ENCODE peak calls at places on chromosomes 6 and 20, in seven cellular contexts. Y is trophoblast cell, S is mesendoderm, A is H9, D is neuronal stem cell, R is H1, X is IMR-90. Z is an unnamed sample.

GRCh38 chr6:119241124-119241491 is 108.5 kb downstream of the MAN1A1 start:
- DNase-seq in Y (no peak), S (no peak), R (no peak), A (no peak), X (peak; percentile 59), D (no peak), Z (peak; percentile 93)

GRCh38 chr20:63861981-63862901 is 943 bp downstream of the ABHD16B start:
- DNase-seq in R (no peak), Y (no peak), A (no peak), D (no peak), S (no peak), X (no peak), Z (no peak)

GRCh38 chr6:25504661-25505060 is 147.4 kb upstream of the SCGN start:
- DNase-seq in A (no peak), R (no peak), D (peak; percentile 18), X (peak; percentile 32), S (no peak), Y (no peak), Z (no peak)

GRCh38 chr6:132320007-132320406 is 81.3 kb downstream of the MOXD1 start:
- DNase-seq in Y (no peak), D (no peak), R (no peak), A (no peak), X (peak; percentile 83), S (no peak), Z (peak; percentile 71)

GRCh38 chr6:42402184-42402583 is 49.5 kb downstream of the TRERF1 start:
- DNase-seq in X (peak; percentile 58), A (no peak), D (no peak), Y (peak; percentile 16), S (no peak), R (no peak), Z (peak; percentile 71)

GRCh38 chr6:124040655-124041054 is 237.0 kb downstream of the NKAIN2 start:
- DNase-seq in Y (no peak), A (no peak), X (no peak), D (no peak), R (no peak), S (no peak), Z (no peak)

GRCh38 chr20:59725476-59726119 is 121.3 kb downstream of the PHACTR3 start:
- DNase-seq in D (no peak), A (no peak), S (peak; percentile 0), X (no peak), Y (peak; percentile 45), R (no peak), Z (no peak)

GRCh38 chr6:109998159-109998785 is 20.2 kb downstream of the GPR6 start:
- DNase-seq in Y (no peak), A (no peak), X (no peak), S (peak; percentile 58), D (no peak), R (no peak), Z (no peak)

GRCh38 chr6:118387921-118388701 is 160.0 kb upstream of the PLN start:
- DNase-seq in R (no peak), Y (no peak), X (peak; percentile 96), S (no peak), A (no peak), D (no peak), Z (peak; percentile 80)

GRCh38 chr20:50020283-50020682 is 37.5 kb downstream of the SNAI1 start:
- DNase-seq in D (no peak), Y (peak; percentile 61), X (peak; percentile 38), S (no peak), A (no peak), R (no peak), Z (peak; percentile 62)

DNA sequence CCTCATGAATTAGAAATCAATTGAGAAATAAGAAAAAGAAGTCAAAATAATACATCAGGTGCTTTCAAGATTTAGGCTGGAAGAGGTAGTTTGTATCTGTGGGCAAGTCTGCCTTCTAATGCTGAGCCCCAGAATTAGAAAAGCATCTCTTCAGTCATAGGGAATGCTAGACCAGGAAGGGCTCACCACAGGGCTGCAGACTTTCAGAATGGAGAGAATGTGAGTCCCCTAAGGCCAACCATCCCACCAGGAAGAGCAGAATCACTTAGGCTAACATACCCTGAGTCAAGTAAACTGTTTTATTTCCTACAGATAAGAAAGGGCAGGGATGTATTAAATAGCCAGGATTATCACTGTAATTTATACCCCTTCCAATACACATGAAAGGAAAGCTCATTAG is 510.2 kb downstream of the RNF144B start:
- DNase-seq in S (peak; percentile 78), Y (no peak), R (no peak), A (peak; percentile 29), D (no peak), X (no peak), Z (no peak)
- H3K23ac ChIP-seq in S (no peak overlapping the region), Y (no peak overlapping the region), R (no peak overlapping the region), A (no peak overlapping the region), D (no peak overlapping the region), X (no peak overlapping the region), Z (no peak overlapping the region)

GRCh38 chr6:138970159-138970558 is 17.9 kb downstream of the REPS1 start:
- DNase-seq in X (no peak), Y (no peak), S (no peak), D (no peak), R (no peak), A (no peak), Z (no peak)
- H3K4me1 ChIP-seq in X (peaks cover 9% of the 10 kb centered on the region), Y (peaks cover 6% of the 10 kb centered on the region), S (peaks cover 8% of the 10 kb centered on the region), D (peaks cover 11% of the 10 kb centered on the region), R (peaks cover 17% of the 10 kb centered on the region), A (peaks cover 9% of the 10 kb centered on the region), Z (peaks cover 7% of the 10 kb centered on the region)

DNA sequence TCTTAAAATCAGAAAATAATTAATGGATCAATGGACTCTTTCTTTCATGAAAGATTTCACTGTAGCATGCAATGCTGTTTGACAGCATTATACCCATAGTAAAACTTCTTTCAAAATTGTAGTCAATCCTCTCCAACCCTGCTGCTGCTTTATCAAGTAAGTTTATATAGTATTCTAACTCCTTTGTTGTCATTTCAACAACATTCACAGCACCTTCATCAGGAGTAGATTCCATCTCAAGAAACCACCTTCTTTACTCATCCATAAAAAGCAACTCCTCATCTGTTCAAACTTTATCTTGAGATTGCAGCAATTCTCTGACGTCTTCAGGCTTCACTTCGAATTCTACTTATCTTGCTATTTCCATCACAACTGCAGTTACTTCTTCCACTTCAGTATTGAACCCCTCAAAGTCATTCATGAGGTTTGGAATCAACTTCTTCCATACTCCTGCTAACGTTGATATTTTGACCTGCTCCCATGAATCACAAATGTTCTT is 26.4 kb upstream of the BACH2 start:
- DNase-seq in X (no peak), Y (no peak), S (no peak), D (no peak), R (no peak), A (no peak), Z (no peak)
- H3K23ac ChIP-seq in X (no peak overlapping the region), Y (no peak overlapping the region), S (no peak overlapping the region), D (no peak overlapping the region), R (no peak overlapping the region), A (no peak overlapping the region), Z (no peak overlapping the region)

GRCh38 chr20:19815553-19815991 is 57.5 kb downstream of the RIN2 start:
- DNase-seq in S (peak; percentile 68), Y (peak; percentile 70), D (no peak), A (no peak), X (peak; percentile 99), R (no peak), Z (peak; percentile 98)

GRCh38 chr20:19814241-19814640 is 56.2 kb downstream of the RIN2 start:
- DNase-seq in D (no peak), A (no peak), S (no peak), Y (no peak), X (no peak), R (no peak), Z (no peak)

GRCh38 chr20:19819149-19819548 is 61.1 kb downstream of the RIN2 start:
- DNase-seq in S (no peak), D (no peak), R (no peak), X (no peak), Y (no peak), A (no peak), Z (no peak)

GRCh38 chr20:19816386-19816785 is 58.3 kb downstream of the RIN2 start:
- DNase-seq in Y (no peak), X (no peak), R (no peak), D (no peak), S (no peak), A (no peak), Z (peak; percentile 65)

DNA sequence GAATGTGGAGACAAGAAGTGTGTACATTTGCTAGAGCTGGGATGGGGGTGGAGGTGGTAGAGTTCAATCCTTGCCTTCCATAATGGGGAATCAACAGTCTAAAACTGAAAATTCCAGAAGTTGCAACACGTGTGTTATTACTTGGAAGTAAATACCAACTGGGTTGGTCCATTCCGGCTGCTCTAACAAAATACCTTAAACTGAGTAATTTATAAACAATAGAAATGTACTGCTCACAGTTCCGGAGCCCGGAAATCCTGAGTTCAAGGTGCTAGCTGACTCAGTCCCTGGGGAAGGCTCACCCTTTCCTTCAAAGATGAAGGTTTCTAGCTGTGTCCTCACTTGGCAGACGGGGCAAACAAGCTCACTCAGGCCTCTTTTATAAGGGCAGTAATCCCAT is 59.0 kb downstream of the RIN2 start:
- DNase-seq in R (no peak), S (no peak), A (no peak), Y (peak; percentile 19), X (peak; percentile 98), D (no peak), Z (peak; percentile 93)
- H3K4me1 ChIP-seq in R (no peaks in the 10 kb centered on the region), S (no peaks in the 10 kb centered on the region), A (no peaks in the 10 kb centered on the region), Y (peaks cover 3% of the 10 kb centered on the region), X (peaks cover 17% of the 10 kb centered on the region), D (peaks cover 3% of the 10 kb centered on the region), Z (peaks cover 7% of the 10 kb centered on the region)

DNA sequence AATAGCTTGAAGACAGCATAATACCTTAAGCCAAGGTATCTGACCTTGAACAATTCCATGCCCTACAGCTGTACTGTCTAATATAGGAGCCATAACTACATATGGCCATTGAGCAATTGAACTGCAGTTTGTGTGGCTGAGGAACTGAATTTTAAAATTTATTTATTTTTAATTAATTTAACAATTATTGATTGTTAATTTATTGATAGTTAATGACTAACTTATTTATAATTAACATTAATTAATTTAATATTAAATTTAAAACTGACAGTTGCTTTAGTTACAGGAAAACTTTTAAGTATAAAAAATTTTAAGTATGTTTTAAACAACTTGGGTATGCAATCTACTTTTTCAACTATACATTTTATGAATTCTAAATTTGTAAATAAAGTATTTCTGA is 12.3 kb upstream of the MYB start:
- DNase-seq in S (no peak), X (no peak), Y (no peak), R (no peak), D (no peak), A (no peak), Z (no peak)
- H3K23ac ChIP-seq in S (no peak overlapping the region), X (no peak overlapping the region), Y (no peak overlapping the region), R (no peak overlapping the region), D (no peak overlapping the region), A (no peak overlapping the region), Z (no peak overlapping the region)

DNA sequence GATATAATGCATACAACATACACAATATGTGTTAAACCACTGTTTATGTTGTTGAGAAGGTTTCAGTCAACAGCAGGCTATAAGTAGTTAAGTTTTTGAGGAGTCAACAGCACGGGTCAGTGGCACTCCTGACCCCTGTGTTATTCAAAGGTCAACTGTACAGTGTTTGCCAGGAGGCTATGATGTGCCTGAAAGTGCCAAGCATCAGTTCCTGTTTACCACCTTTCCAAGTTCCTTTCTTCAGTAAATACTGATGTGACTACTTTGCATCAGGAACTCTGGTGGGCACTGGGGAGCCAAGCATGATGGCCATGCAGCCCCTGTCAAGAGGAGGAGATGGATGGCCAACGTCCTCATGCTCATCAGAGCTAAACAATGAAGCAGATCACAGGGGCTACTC is 224.4 kb upstream of the EXOC2 start:
- DNase-seq in Y (no peak), D (no peak), S (no peak), R (no peak), A (no peak), X (no peak), Z (no peak)
- H3K4me1 ChIP-seq in Y (no peaks in the 10 kb centered on the region), D (no peaks in the 10 kb centered on the region), S (no peaks in the 10 kb centered on the region), R (peaks cover 2% of the 10 kb centered on the region), A (no peaks in the 10 kb centered on the region), X (peaks cover 4% of the 10 kb centered on the region), Z (no peaks in the 10 kb centered on the region)

Z was measured in mesenchymal stem cell.